ENCODE peak calls at places on chromosome 1, in four cellular contexts. V is A549, G is K562, F is GM12878. T is an unnamed sample.

GRCh38 chr1:228288536-228289238 is 80.8 kb downstream of the OBSCN start:
- DNase-seq in V (no peak), G (no peak), F (no peak), T (no peak)

GRCh38 chr1:15341634-15342375 is 67.9 kb upstream of the EFHD2 start:
- DNase-seq in V (no peak), G (no peak), F (no peak), T (no peak)

GRCh38 chr1:12167493-12168429 is 970 bp downstream of the TNFRSF1B start:
- DNase-seq in V (no peak), G (peak; percentile 83), F (no peak), T (no peak)

GRCh38 chr1:68081775-68082283 is 31.4 kb upstream of the DIRAS3 start:
- DNase-seq in V (no peak), G (no peak), F (no peak), T (no peak)

GRCh38 chr1:202578001-202578500 is 132.2 kb downstream of the SYT2 start:
- DNase-seq in V (no peak), G (no peak), F (no peak), T (no peak)

GRCh38 chr1:16612332-16613172 is 812 bp downstream of the NBPF1 start:
- DNase-seq in V (peak; percentile 49), G (peak; percentile 76), F (no peak), T (peak; percentile 95)

GRCh38 chr1:148315081-148315811 is 163.2 kb upstream of the NBPF11 start:
- DNase-seq in V (no peak), G (no peak), F (peak; percentile 38), T (no peak)

GRCh38 chr1:39987869-39988268 is 32.9 kb downstream of the MFSD2A start:
- DNase-seq in V (no peak), G (no peak), F (no peak), T (no peak)

GRCh38 chr1:155010211-155010918 is 7.8 kb downstream of the ZBTB7B start:
- DNase-seq in V (no peak), G (no peak), F (no peak), T (no peak)

GRCh38 chr1:15760520-15761211 is 2.1 kb downstream of the FBLIM1 start:
- DNase-seq in V (no peak), G (no peak), F (no peak), T (no peak)

GRCh38 chr1:114352797-114353196 is 158.2 kb downstream of the TRIM33 start:
- DNase-seq in V (no peak), G (no peak), F (no peak), T (peak; percentile 45)

GRCh38 chr1:114232691-114233090 is 79.0 kb upstream of the SYT6 start:
- DNase-seq in V (no peak), G (no peak), F (no peak), T (no peak)

GRCh38 chr1:199287632-199288031 is 648.8 kb downstream of the PTPRC start:
- DNase-seq in V (no peak), G (no peak), F (no peak), T (no peak)

GRCh38 chr1:84692391-84692790 is 2.1 kb upstream of the SSX2IP start:
- DNase-seq in V (no peak), G (no peak), F (no peak), T (no peak)

GRCh38 chr1:23801338-23801748 is 789 bp upstream of the GALE start:
- DNase-seq in V (no peak), G (no peak), F (no peak), T (no peak)

GRCh38 chr1:94768046-94768445 is 52.1 kb upstream of the SLC44A3 start:
- DNase-seq in V (no peak), G (no peak), F (no peak), T (no peak)

GRCh38 chr1:35505911-35506798 is 51.0 kb downstream of the KIAA0319L start:
- DNase-seq in V (no peak), G (peak; percentile 73), F (peak; percentile 95), T (no peak)

GRCh38 chr1:32903991-32904776 is 3.0 kb upstream of the TMEM54 start:
- DNase-seq in V (no peak), G (no peak), F (no peak), T (no peak)

GRCh38 chr1:30756545-30757195 is 904 bp downstream of the LAPTM5 start:
- DNase-seq in V (peak; percentile 14), G (peak; percentile 78), F (no peak), T (no peak)

GRCh38 chr1:85358702-85359438 is 82.4 kb upstream of the BCL10 start:
- DNase-seq in V (no peak), G (no peak), F (no peak), T (no peak)

GRCh38 chr1:109792056-109792831 is 28.5 kb upstream of the EPS8L3 start:
- DNase-seq in V (peak; percentile 75), G (peak; percentile 78), F (no peak), T (no peak)

GRCh38 chr1:229022595-229023350 is 248.1 kb upstream of the RAB4A start:
- DNase-seq in V (no peak), G (no peak), F (no peak), T (no peak)

GRCh38 chr1:160797163-160797797 is 1.3 kb downstream of the LY9 start:
- DNase-seq in V (no peak), G (no peak), F (no peak), T (no peak)

DNA sequence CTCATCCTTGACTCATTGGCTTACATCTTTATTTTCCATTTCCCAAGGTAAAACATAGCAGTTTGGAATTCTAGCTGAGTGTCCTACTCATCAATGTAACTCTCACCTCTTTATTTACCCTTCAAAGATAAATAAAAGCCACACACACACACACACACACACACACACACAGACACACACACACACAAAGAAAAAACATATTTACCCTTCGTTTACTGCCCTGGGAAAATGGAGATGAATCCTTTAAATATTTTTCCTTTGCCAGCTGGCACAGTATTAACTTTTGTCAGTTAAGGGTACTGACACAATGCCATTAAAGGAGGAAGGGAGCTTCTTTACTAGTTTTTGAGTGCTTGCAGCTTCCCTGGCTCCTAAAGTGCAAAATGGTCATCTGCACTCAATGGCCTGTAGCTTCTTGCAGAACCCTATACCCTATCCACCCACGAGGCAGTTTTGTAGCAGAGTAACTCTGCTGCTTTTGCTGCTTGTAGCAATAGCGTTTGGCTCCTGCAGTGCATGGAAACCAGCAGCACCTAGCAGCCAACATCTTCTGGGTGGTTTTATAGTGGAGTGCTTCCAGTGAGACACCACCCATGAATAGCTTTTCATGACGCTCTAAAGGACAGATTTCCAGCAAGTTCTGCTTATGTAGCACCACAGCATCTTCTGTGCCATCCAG is 103.7 kb downstream of the HS2ST1 start:
- DNase-seq in V (no peak), G (no peak), F (no peak), T (no peak)
- TF ChIP-seq CHD2 in V (no peak), G (no peak), F (no peak), T (no peak)

DNA sequence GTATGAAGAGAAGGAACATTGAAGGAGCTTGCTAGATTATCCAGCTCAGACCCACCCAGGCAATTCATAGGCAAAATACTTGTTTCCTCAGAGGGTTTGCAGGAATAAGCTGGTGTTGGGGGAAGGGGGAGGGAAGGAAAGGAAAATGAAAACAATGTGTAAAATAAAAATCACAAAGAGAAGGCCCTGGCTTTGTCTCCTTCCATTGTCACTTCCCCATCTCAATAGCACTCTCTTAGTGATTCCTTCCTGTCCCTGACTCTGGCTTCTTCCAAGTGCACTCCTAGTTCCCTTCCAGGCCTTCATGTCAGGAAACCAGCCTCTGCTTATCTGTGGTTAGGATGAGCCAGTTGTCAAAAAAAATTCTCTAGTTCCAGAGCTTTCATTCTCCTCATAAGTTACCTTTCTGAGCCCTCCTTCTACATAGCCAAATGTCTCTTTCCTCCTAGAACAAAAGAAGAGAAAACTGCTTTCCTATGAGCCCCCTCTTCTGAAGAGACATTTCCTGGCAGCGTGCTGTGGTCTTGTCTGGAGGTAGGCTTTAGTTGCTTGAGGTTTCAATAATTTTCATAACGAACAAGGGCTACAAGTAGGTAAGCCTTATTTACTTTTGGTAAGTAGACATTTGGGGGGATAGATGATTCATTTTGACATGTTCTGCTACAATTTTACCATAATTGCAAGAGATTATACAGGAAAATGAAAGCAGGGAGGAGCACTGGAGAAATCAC is 45.7 kb downstream of the FASLG start:
- DNase-seq in V (no peak), G (no peak), F (no peak), T (no peak)
- TF ChIP-seq CHD2 in V (no peak), G (no peak), F (no peak), T (no peak)

GRCh38 chr1:233277637-233278413 is 17.7 kb downstream of the PCNX2 start:
- DNase-seq in V (no peak), G (no peak), F (no peak), T (no peak)

GRCh38 chr1:233279971-233280370 is 15.6 kb downstream of the PCNX2 start:
- DNase-seq in V (no peak), G (no peak), F (no peak), T (no peak)

GRCh38 chr1:233278621-233279020 is 16.9 kb downstream of the PCNX2 start:
- DNase-seq in V (no peak), G (no peak), F (no peak), T (no peak)

GRCh38 chr1:233282582-233282886 is 13.0 kb downstream of the PCNX2 start:
- DNase-seq in V (no peak), G (no peak), F (no peak), T (no peak)

GRCh38 chr1:233281711-233282581 is 13.6 kb downstream of the PCNX2 start:
- DNase-seq in V (no peak), G (no peak), F (peak; percentile 38), T (no peak)
- TF ChIP-seq CHD2 in V (no peak), G (no peak), F (no peak), T (no peak)

DNA sequence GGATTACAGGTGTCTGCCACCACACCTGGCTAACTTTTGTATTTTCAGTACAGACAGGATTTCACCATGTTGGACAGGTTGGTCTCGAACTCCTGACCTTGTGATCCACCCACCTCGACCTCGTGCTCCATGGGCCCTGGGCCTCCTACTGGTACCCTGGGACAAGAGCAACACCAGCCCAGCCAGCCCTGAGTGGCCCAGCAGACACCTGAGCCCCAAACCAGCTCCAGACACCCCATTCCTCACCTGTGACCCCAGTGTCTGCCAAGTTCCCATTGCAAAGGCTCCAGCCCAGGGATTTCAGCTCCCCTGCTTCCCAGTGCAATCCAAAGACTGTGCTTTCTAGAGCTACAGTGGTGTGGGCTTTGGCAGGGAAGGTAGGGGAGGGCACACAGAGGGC is 14.6 kb downstream of the MEF2D start:
- DNase-seq in V (no peak), G (no peak), F (no peak), T (no peak)
- TF ChIP-seq CHD2 in V (no peak), G (no peak), F (no peak), T (no peak)

GRCh38 chr1:25738507-25738906 is 61.5 kb upstream of the SELENON start:
- DNase-seq in V (no peak), G (no peak), F (no peak), T (no peak)
- TF ChIP-seq CHD2 in V (no peak), G (no peak), F (no peak), T (no peak)

GRCh38 chr1:181981821-181982220 is 79.7 kb downstream of the ZNF648 start:
- DNase-seq in V (no peak), G (no peak), F (no peak), T (no peak)
- TF ChIP-seq CHD2 in V (no peak), G (no peak), F (no peak), T (no peak)

GRCh38 chr1:27634982-27635362 is at the start of gene FGR:
- DNase-seq in V (no peak), G (no peak), F (no peak), T (no peak)
- TF ChIP-seq CHD2 in V (no peak), G (no peak), F (no peak), T (no peak)

GRCh38 chr1:101235696-101236545 is 898 bp upstream of the S1PR1 start:
- DNase-seq in V (no peak), G (no peak), F (peak; percentile 90), T (no peak)
- TF ChIP-seq CHD2 in V (no peak), G (no peak), F (no peak), T (no peak)

T was measured in H1.